ENCODE peak calls at places on chromosomes 6 and 20, in six cellular contexts. I is fibroblast of lung, O is right lobe of liver, Z is transverse colon, X is LNCaP clone FGC, Y is heart right ventricle. E is an unnamed sample.

GRCh38 chr20:46243707-46244628 is 64.3 kb downstream of the CDH22 start:
- DNase-seq in Y (no peak), O (no peak), I (no peak), X (no peak), Z (no peak), E (no peak)

GRCh38 chr6:109204511-109204910 is 109.2 kb downstream of the CEP57L1 start:
- DNase-seq in O (no peak), Y (no peak), I (no peak), Z (no peak), X (no peak), E (no peak)

GRCh38 chr20:34525709-34526416 is 9.6 kb downstream of the DYNLRB1 start:
- DNase-seq in O (peak; percentile 85), Z (peak; percentile 90), I (peak; percentile 99), Y (peak; percentile 65), X (peak; percentile 99), E (peak; percentile 98)

GRCh38 chr20:43398676-43399324 is 58.9 kb upstream of the SRSF6 start:
- DNase-seq in Y (no peak), X (no peak), Z (no peak), I (no peak), O (no peak), E (no peak)

GRCh38 chr6:144216668-144217218 is 66.4 kb downstream of the STX11 start:
- DNase-seq in Y (peak; percentile 78), O (peak; percentile 77), Z (no peak), I (no peak), X (no peak), E (no peak)

GRCh38 chr6:41367700-41368099 is 32.3 kb downstream of the NCR2 start:
- DNase-seq in Y (peak; percentile 25), I (peak; percentile 42), O (no peak), Z (peak; percentile 33), X (peak; percentile 11), E (peak; percentile 29)

GRCh38 chr6:150372051-150372450 is 3.2 kb downstream of the IYD start:
- DNase-seq in I (peak; percentile 53), O (no peak), X (no peak), Z (no peak), Y (no peak), E (peak; percentile 46)

GRCh38 chr6:68087399-68088133 is 547.5 kb upstream of the ADGRB3 start:
- DNase-seq in X (no peak), Y (no peak), I (no peak), Z (no peak), O (no peak), E (no peak)

GRCh38 chr20:59010995-59011873 is 4.2 kb upstream of the CTSZ start:
- DNase-seq in I (peak; percentile 94), X (no peak), O (no peak), Y (no peak), Z (no peak), E (peak; percentile 91)

DNA sequence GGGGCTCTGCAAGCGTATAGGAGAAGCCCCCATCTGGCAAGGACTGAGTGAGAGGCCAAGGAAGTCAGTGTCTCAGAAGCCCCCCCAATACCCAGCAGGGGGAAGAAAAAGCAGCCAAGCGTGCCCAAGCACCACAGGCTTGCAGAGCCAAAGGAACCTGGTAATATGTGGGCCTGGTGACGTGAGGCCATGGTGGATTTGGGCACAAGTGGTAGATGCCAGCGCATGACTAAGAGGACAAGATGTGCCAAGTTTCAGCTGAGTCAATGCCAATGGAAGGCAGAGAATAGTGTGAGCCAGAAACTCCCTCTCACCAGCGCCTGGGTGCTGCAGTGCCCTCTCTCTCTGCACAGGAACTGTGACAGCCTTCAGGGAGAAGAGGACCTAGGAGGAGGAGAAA is 110.0 kb downstream of the QRSL1 start:
- DNase-seq in Y (peak; percentile 18), I (no peak), Z (no peak), O (peak; percentile 71), X (peak; percentile 74), E (no peak)
- TF ChIP-seq CTCF in Y (no peak), I (no peak), Z (no peak), O (no peak), X (peak; percentile 20), E (no peak)

GRCh38 chr20:37096415-37097039 is 730 bp upstream of the RBL1 start:
- DNase-seq in Z (no peak), O (no peak), X (no peak), I (no peak), Y (no peak), E (no peak)
- H3K4me3 ChIP-seq in Z (peak overlapping the region; percentile 70), O (peak overlapping the region; percentile 96), X (peak overlapping the region; percentile 80), I (peak overlapping the region; percentile 76), Y (peak overlapping the region; percentile 86), E (peak overlapping the region; percentile 73)

DNA sequence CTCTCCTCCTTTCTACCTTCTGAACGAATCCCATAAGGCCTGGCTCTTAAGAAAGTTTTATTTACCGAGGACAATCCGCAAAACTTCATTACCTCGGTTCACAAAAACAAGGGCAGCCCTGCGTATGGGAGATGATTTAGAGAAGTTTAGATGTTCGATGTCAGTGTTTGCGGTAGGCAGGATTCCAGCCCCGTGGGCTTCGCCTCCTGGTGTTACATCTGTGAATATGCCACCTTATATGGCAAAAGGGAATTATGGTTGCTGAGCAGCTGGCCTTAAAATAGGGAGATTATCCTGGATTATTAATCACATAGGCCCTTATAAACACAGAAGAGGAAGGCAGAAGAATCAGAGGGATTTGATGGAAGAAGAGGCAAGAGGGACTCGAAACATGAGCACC is 21.1 kb downstream of the BMP6 start:
- DNase-seq in I (no peak), Z (no peak), O (no peak), Y (no peak), X (no peak), E (no peak)
- TF ChIP-seq CTCF in I (no peak), Z (no peak), O (no peak), Y (no peak), X (no peak), E (no peak)

GRCh38 chr6:27667016-27667415 is 194.1 kb upstream of the ZNF184 start:
- DNase-seq in O (no peak), Z (no peak), I (no peak), X (no peak), Y (no peak), E (no peak)
- H3K4me3 ChIP-seq in O (no peak overlapping the region), Z (no peak overlapping the region), I (peak overlapping the region; percentile 73), X (no peak overlapping the region), Y (no peak overlapping the region), E (no peak overlapping the region)

DNA sequence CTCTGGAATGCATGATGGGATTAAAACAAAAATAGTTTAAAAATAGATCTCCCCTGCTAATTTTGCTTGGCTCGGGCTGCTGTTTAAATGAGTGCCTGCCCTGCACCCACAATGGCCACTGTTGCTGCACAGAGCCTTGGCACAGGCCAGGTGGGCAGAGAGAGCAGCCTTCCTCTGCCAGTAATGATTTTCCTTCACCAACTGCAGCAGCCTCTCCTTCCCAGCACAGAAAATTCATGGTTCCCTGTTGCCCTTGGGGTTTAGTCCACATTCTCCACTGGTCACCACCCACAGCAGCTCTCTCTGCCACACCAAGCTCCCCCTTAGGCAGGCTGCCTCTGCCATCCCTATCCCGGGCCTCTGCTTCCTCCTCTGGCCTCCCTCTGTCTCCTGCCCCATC is 30.2 kb downstream of the TGM3 start:
- DNase-seq in X (no peak), I (no peak), O (no peak), Z (no peak), Y (no peak), E (no peak)
- TF ChIP-seq CTCF in X (no peak), I (no peak), O (no peak), Z (no peak), Y (no peak), E (no peak)

DNA sequence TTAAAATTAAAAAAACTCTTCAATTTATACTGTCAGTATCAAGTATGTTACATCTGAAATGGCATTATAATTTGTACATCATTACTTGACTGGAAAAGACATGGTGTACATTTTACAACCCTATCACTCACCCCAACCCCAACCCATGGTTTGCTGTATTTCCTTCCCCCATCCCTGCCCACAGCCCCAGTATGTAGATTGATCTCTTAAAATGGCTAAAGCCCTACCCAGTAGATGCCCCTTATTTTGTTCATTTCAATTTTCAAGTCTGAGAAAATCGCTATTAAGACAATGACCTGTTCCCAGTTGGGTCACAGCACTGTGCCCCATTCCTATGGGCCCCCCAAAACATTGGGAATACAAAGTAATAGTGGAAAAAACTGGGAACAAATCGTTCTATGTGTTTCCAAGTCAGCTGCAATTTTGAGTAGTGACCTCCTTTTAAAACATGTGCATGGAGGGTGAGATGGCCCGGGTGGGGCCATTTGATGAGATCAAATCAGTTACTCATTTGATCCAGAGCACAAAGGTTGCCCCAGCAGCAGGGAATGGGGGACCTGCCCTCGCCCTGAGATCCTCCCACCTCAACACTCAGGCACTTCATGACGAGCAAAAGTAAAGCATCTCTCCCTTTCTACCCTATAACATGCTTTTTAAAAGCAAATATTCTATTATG is 13.3 kb downstream of the EZR start:
- DNase-seq in O (no peak), Z (peak; percentile 63), Y (no peak), I (no peak), X (no peak), E (no peak)
- H3K4me3 ChIP-seq in O (no peak overlapping the region), Z (no peak overlapping the region), Y (no peak overlapping the region), I (no peak overlapping the region), X (no peak overlapping the region), E (no peak overlapping the region)

GRCh38 chr6:113203135-113203534 is 654.0 kb upstream of the MARCKS start:
- DNase-seq in I (no peak), Z (no peak), O (no peak), Y (no peak), X (no peak), E (no peak)

GRCh38 chr6:113211185-113211584 is 646.0 kb upstream of the MARCKS start:
- DNase-seq in I (peak; percentile 4), X (peak; percentile 84), Y (no peak), Z (no peak), O (no peak), E (no peak)

GRCh38 chr6:113209315-113209714 is 647.8 kb upstream of the MARCKS start:
- DNase-seq in Z (no peak), I (no peak), Y (no peak), O (no peak), X (no peak), E (no peak)

GRCh38 chr6:113205563-113205962 is 651.6 kb upstream of the MARCKS start:
- DNase-seq in I (peak; percentile 34), O (no peak), X (no peak), Z (no peak), Y (no peak), E (no peak)
- TF ChIP-seq CTCF in I (no peak), O (no peak), X (no peak), Z (no peak), Y (no peak), E (no peak)

E was measured in astrocyte.